ENCODE peak calls at places on chromosomes 5 and 9, in seven cellular contexts. L is H1, F is H9, V is trophoblast cell, S is IMR-90, R is neuronal stem cell, T is mesenchymal stem cell. A is an unnamed sample.

GRCh38 chr9:96258967-96259366 is 43.0 kb downstream of the HSD17B3 start:
- DNase-seq in V (no peak), F (peak), L (no peak), T (no peak), S (no peak), R (no peak), A (peak)

GRCh38 chr5:161086456-161086855 is 234.4 kb upstream of the ATP10B start:
- DNase-seq in S (peak), R (no peak), T (no peak), V (no peak), L (no peak), F (no peak), A (no peak)

GRCh38 chr5:101716941-101717340 is 579.1 kb downstream of the SLCO4C1 start:
- DNase-seq in T (no peak), R (no peak), L (no peak), S (no peak), F (no peak), V (no peak), A (no peak)

GRCh38 chr5:106014262-106014661 is 1656.5 kb downstream of the EFNA5 start:
- DNase-seq in R (no peak), F (no peak), T (no peak), V (no peak), L (no peak), S (no peak), A (no peak)

GRCh38 chr9:9032950-9033349 is 1233.4 kb upstream of the DMAC1 start:
- DNase-seq in R (no peak), F (no peak), T (no peak), V (no peak), S (no peak), L (no peak), A (no peak)

GRCh38 chr5:154523104-154523503 is 45.1 kb upstream of the HAND1 start:
- DNase-seq in S (no peak), R (no peak), V (no peak), L (no peak), T (no peak), F (no peak), A (no peak)

GRCh38 chr9:93955356-93956182 is 414 bp upstream of the BARX1 start:
- DNase-seq in S (no peak), L (peak), T (no peak), V (no peak), F (peak), R (no peak), A (peak)

GRCh38 chr9:97638666-97639065 is 5.0 kb downstream of the NCBP1 start:
- DNase-seq in F (no peak), R (no peak), S (no peak), V (no peak), L (no peak), T (peak), A (peak)

GRCh38 chr5:2272039-2272438 is 389.3 kb upstream of the IRX4 start:
- DNase-seq in R (no peak), S (no peak), L (no peak), F (no peak), T (no peak), V (no peak), A (no peak)

GRCh38 chr5:102764381-102765005 is 9.4 kb downstream of the PAM start:
- DNase-seq in S (no peak), L (no peak), T (no peak), F (no peak), V (peak), R (no peak), A (no peak)

GRCh38 chr9:97557606-97558095 is 56.2 kb downstream of the TMOD1 start:
- DNase-seq in L (no peak), T (no peak), V (no peak), S (no peak), F (no peak), R (no peak), A (no peak)

GRCh38 chr9:81292056-81292805 is 397.1 kb downstream of the TLE1 start:
- DNase-seq in R (no peak), S (no peak), F (peak), V (no peak), L (no peak), T (no peak), A (peak)

GRCh38 chr5:29548262-29548661 is 1645.2 kb upstream of the CDH6 start:
- DNase-seq in T (no peak), S (no peak), R (no peak), V (no peak), F (no peak), L (no peak), A (no peak)

GRCh38 chr5:56692359-56693219 is 122.8 kb upstream of the MAP3K1 start:
- DNase-seq in T (no peak), S (no peak), V (no peak), F (no peak), R (no peak), L (no peak), A (no peak)

GRCh38 chr5:146118325-146118724 is 12.9 kb upstream of the PLAC8L1 start:
- DNase-seq in T (no peak), F (no peak), V (no peak), R (no peak), L (no peak), S (no peak), A (no peak)

GRCh38 chr5:159965031-159965837 is 43.7 kb upstream of the TTC1 start:
- DNase-seq in T (peak), V (peak), F (peak), L (peak), R (no peak), S (peak), A (peak)

GRCh38 chr5:174720066-174720611 is 4.2 kb upstream of the MSX2 start:
- DNase-seq in V (no peak), S (no peak), F (peak), R (no peak), T (no peak), L (no peak), A (peak)

GRCh38 chr5:65034782-65035181 is 266.1 kb downstream of the CWC27 start:
- DNase-seq in V (no peak), S (no peak), F (peak), L (peak), R (no peak), T (no peak), A (peak)

GRCh38 chr5:54883374-54884194 is 101.8 kb downstream of the ESM1 start:
- DNase-seq in S (peak), L (peak), F (peak), R (peak), V (peak), T (peak), A (peak)

GRCh38 chr5:119470851-119471451 is 18.7 kb downstream of the HSD17B4 start:
- DNase-seq in R (peak), S (peak), T (peak), V (no peak), L (no peak), F (no peak), A (peak)

GRCh38 chr9:27460225-27461023 is 63.7 kb upstream of the IFNK start:
- DNase-seq in R (no peak), S (no peak), V (peak), L (no peak), T (peak), F (no peak), A (no peak)

GRCh38 chr9:116928283-116928682 is 241.2 kb downstream of the TRIM32 start:
- DNase-seq in L (no peak), R (no peak), T (no peak), V (no peak), F (no peak), S (no peak), A (no peak)

GRCh38 chr9:122206118-122207046 is 22.4 kb downstream of the LHX6 start:
- DNase-seq in T (peak), L (no peak), F (no peak), V (no peak), S (peak), R (no peak), A (no peak)

GRCh38 chr9:83707518-83707767 is 315 bp downstream of the UBQLN1 start:
- DNase-seq in F (no peak), L (no peak), R (no peak), T (peak), S (no peak), V (peak), A (no peak)

GRCh38 chr9:76338418-76338817 is 55.8 kb downstream of the RFK start:
- DNase-seq in F (no peak), S (no peak), R (no peak), V (no peak), L (no peak), T (no peak), A (peak)

GRCh38 chr5:61344187-61344944 is 12.3 kb downstream of the ZSWIM6 start:
- DNase-seq in V (no peak), T (peak), S (peak), L (no peak), F (no peak), R (no peak), A (no peak)

GRCh38 chr5:133696006-133696584 is 83.8 kb upstream of the FSTL4 start:
- DNase-seq in L (no peak), S (no peak), V (no peak), R (no peak), T (no peak), F (peak), A (no peak)

GRCh38 chr9:136657975-136658848 is 4.5 kb upstream of the EGFL7 start:
- DNase-seq in S (no peak), L (peak), F (no peak), V (no peak), R (no peak), T (no peak), A (peak)

GRCh38 chr5:72653586-72653985 is 146.4 kb upstream of the ZNF366 start:
- DNase-seq in V (no peak), R (no peak), F (no peak), T (peak), L (no peak), S (no peak), A (peak)

GRCh38 chr5:54667136-54667535 is 149.6 kb downstream of the SNX18 start:
- DNase-seq in F (no peak), R (no peak), V (no peak), S (peak), L (no peak), T (no peak), A (no peak)

GRCh38 chr5:168286386-168286785 is 5.1 kb upstream of the WWC1 start:
- DNase-seq in V (no peak), L (peak), F (peak), S (no peak), T (no peak), R (no peak), A (peak)

GRCh38 chr9:131833906-131834305 is 94.0 kb upstream of the RAPGEF1 start:
- DNase-seq in S (peak), R (no peak), F (peak), L (no peak), V (no peak), T (peak), A (no peak)

GRCh38 chr5:160289721-160290120 is 22.6 kb downstream of the CCNJL start:
- DNase-seq in F (peak), S (no peak), L (no peak), T (no peak), R (no peak), V (no peak), A (peak)

GRCh38 chr9:128917151-128917849 is 3.5 kb upstream of the PHYHD1 start:
- DNase-seq in V (no peak), L (no peak), T (no peak), S (peak), F (no peak), R (no peak), A (no peak)

GRCh38 chr5:2175842-2176404 is 293.2 kb upstream of the IRX4 start:
- DNase-seq in S (no peak), T (no peak), F (no peak), R (no peak), V (no peak), L (no peak), A (no peak)

DNA sequence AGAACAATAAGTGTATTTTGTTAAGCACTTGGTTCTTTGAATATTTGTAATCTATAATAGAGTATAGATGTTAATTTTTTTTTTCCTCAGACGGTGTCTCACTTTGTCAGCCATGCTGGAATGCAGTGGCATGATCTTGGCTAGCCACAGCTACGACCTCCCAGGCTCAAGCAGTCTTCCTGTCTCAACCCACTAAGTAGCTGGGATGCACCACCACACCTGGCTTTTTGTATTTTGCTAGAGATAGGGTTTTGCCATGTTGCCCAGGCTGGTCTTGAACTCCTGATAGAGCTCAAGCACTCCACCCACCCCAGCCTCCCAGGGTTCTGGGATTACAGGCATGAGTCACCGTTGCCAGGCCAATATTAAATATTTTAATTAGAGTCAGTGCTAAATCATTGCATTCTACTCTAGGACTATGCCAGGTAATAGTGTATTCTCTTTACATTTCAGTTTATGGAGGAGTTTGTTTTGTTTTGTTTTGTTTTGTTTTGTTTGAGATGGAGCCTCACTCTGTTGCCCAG is 41.4 kb downstream of the UBE2R2 start:
- DNase-seq in V (no peak), L (peak), T (peak), F (no peak), R (no peak), S (peak), A (no peak)
- H2BK5ac ChIP-seq in V (no peak), L (no peak), T (no peak), F (no peak), R (no peak), S (no peak), A (no peak)

GRCh38 chr5:172599204-172599567 is 41.9 kb upstream of the NEURL1B start:
- DNase-seq in T (no peak), S (no peak), F (no peak), R (no peak), V (no peak), L (no peak), A (no peak)
- H3K23ac ChIP-seq in T (no peak), S (no peak), F (no peak), R (no peak), V (no peak), L (no peak), A (no peak)

DNA sequence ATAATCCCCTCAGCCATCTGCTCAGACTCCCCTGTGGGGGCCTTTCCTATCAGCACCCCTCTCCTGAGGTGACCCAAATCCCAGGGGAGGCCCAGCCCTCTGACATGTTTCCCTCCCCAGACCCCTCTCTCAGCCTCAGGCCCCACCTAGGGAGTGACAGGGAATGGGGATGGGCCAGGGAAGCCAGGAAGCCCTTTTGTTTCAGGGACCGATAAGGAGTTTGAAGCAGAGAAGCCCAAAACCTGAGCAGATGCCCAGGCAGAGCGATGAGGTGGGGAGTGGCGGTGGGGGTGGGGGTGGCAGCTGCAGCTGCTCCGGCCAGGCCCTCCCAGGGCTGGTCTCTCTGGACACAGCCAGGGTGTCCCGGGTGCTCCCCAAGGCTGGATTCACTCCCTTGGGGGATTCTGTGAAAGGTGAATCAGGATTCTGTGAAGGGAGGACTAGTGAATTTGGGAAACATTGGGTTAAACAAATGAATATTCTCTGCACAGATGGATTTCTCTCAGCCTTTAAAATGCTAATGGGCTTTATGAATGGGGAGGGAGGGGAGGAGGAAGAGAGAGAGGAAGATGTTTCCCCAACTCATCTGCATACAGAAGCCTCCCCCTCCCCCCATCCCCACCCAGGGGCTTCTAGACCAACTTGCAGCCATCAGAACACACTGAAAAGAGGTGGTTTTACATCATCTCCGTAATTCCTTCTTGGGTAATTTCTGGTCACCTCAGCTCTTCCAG is 17.4 kb downstream of the AKNA start:
- DNase-seq in T (no peak), L (peak), R (no peak), V (no peak), S (no peak), F (peak), A (peak)
- H3K4me2 ChIP-seq in T (no peak), L (peak), R (no peak), V (no peak), S (no peak), F (peak), A (peak)

GRCh38 chr9:20495133-20495532 is 127.2 kb downstream of the MLLT3 start:
- DNase-seq in S (no peak), V (no peak), L (no peak), R (no peak), F (no peak), T (no peak), A (peak)

GRCh38 chr9:20491612-20492011 is 130.7 kb downstream of the MLLT3 start:
- DNase-seq in S (no peak), R (no peak), F (no peak), V (no peak), T (no peak), L (no peak), A (no peak)

GRCh38 chr9:20496328-20496727 is 126.0 kb downstream of the MLLT3 start:
- DNase-seq in S (no peak), V (no peak), T (peak), L (no peak), F (no peak), R (no peak), A (no peak)

GRCh38 chr9:20492772-20493171 is 129.5 kb downstream of the MLLT3 start:
- DNase-seq in T (no peak), L (no peak), V (no peak), F (no peak), S (no peak), R (no peak), A (no peak)

DNA sequence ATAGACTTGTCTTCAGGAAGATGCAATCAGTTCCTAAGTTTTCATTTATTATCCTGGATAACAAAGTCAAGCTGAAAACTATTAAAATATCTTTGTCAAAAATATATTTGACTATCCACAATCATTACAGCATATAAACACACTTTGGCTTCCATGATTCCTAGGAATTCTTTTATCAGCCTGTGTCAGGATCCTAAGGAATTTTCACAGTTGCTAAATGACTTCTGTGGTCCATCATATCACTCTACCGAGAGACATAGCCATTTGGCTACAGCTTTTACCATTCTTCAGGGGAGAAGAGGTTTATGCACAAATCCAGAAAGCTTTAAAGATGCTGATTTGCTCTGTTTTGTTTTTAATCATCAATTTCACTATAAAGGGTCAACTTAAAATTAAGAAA is 128.3 kb downstream of the MLLT3 start:
- DNase-seq in S (no peak), V (no peak), T (no peak), L (no peak), R (no peak), F (no peak), A (peak)
- H2BK5ac ChIP-seq in S (no peak), V (no peak), T (no peak), L (no peak), R (no peak), F (no peak), A (no peak)

GRCh38 chr9:706606-707451 is 134.7 kb upstream of the DMRT1 start:
- DNase-seq in F (peak), S (peak), V (peak), R (peak), L (peak), T (peak), A (peak)

GRCh38 chr9:706073-706472 is 135.4 kb upstream of the DMRT1 start:
- DNase-seq in L (no peak), T (no peak), S (no peak), V (no peak), F (no peak), R (no peak), A (no peak)

GRCh38 chr9:708556-709432 is 132.7 kb upstream of the DMRT1 start:
- DNase-seq in F (no peak), V (no peak), L (no peak), S (no peak), T (peak), R (no peak), A (no peak)

GRCh38 chr9:710951-711745 is 130.3 kb upstream of the DMRT1 start:
- DNase-seq in S (no peak), T (no peak), R (no peak), V (no peak), L (no peak), F (no peak), A (no peak)

GRCh38 chr9:708182-708555 is 133.3 kb upstream of the DMRT1 start:
- DNase-seq in V (peak), R (no peak), S (no peak), L (no peak), T (peak), F (no peak), A (peak)
- H3K23ac ChIP-seq in V (no peak), R (no peak), S (peak), L (no peak), T (no peak), F (no peak), A (no peak)

GRCh38 chr5:137096149-137097103 is 402.7 kb downstream of the SPOCK1 start:
- DNase-seq in T (no peak), S (peak), R (no peak), L (no peak), V (no peak), F (no peak), A (no peak)

GRCh38 chr5:137098663-137099062 is 400.5 kb downstream of the SPOCK1 start:
- DNase-seq in S (no peak), R (no peak), F (no peak), L (no peak), V (no peak), T (no peak), A (no peak)

GRCh38 chr5:137095597-137095996 is 403.5 kb downstream of the SPOCK1 start:
- DNase-seq in F (no peak), T (no peak), V (no peak), S (no peak), L (no peak), R (no peak), A (no peak)

GRCh38 chr5:137098238-137098637 is 400.9 kb downstream of the SPOCK1 start:
- DNase-seq in R (no peak), F (no peak), L (no peak), T (no peak), S (no peak), V (no peak), A (no peak)

GRCh38 chr5:137097203-137097602 is 401.9 kb downstream of the SPOCK1 start:
- DNase-seq in R (no peak), V (no peak), L (no peak), S (no peak), T (no peak), F (no peak), A (no peak)
- H3K4me2 ChIP-seq in R (no peak), V (no peak), L (no peak), S (no peak), T (no peak), F (no peak), A (no peak)

DNA sequence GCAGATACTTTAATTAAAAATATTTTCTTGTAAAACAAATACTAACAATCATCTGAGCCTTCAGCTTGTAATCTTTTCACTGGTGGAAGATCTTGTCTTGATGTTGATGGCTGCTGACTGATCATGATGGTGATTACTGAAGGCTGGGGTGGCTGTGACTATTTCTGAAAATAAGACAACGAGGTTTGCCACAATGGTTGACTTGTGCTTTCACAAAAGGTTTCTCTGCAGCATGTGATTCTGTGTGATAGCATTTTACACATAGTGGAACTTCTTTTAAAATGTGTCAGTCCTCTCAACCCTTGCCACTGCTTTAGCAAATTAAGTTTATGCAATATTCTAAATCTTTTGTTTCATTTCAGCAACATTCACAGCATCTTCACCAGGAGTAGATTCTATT is 461.0 kb downstream of the CCDC171 start:
- DNase-seq in R (no peak), F (no peak), L (no peak), T (no peak), S (no peak), V (peak), A (no peak)
- H2BK5ac ChIP-seq in R (no peak), F (no peak), L (no peak), T (no peak), S (no peak), V (no peak), A (no peak)